ENCODE peak calls at places on chromosomes 16 and 17, in nine cellular contexts. M is stimulated activated naive B cell treated with anti-CD40 and anti-IgM and Interleukin-4, amounts not matched to agents 10 μg/mL and 1 μg/mL and 100 μg/mL, for 72 hours; N is cardiac muscle cell; V is T-helper 9 cell; Q is natural killer cell; H is HTR-8/SVneo; U is stimulated activated naive CD4-positive, alpha-beta T cell treated with Interleukin-2 at 50 U/mL for 16 hours; G is NCI-H1105; F is stimulated activated CD8-positive, alpha-beta memory T cell treated with anti-CD3 and anti-CD28 coated beads, Interleukin-7, amount 100 ng/mL, for 1 hour. X is an unnamed sample.

GRCh38 chr16:82671743-82672142 is 45.0 kb downstream of the CDH13 start:
- DNase-seq in Q (no peak), G (no peak), N (no peak), V (peak), U (peak), M (no peak), H (no peak), F (peak), X (peak)

GRCh38 chr16:49410226-49410625 is 36.6 kb downstream of the C16orf78 start:
- DNase-seq in M (no peak), F (no peak), U (no peak), G (no peak), H (no peak), V (no peak), Q (no peak), N (no peak), X (no peak)

GRCh38 chr17:3665834-3666233 is 2.5 kb downstream of the TAX1BP3 start:
- DNase-seq in H (no peak), V (no peak), Q (no peak), U (no peak), M (no peak), F (no peak), G (no peak), N (no peak), X (no peak)

GRCh38 chr17:45227101-45227591 is 5.5 kb downstream of the FMNL1 start:
- DNase-seq in Q (peak), M (peak), H (no peak), U (peak), V (no peak), N (no peak), F (no peak), G (no peak), X (peak)

GRCh38 chr17:82353484-82353883 is 5.6 kb upstream of the TEX19 start:
- DNase-seq in F (no peak), M (no peak), Q (no peak), H (no peak), V (no peak), G (no peak), U (no peak), N (no peak), X (no peak)

GRCh38 chr17:81518113-81518784 is 5.7 kb upstream of the ACTG1 start:
- DNase-seq in F (no peak), V (no peak), N (peak), H (no peak), G (peak), Q (no peak), U (no peak), M (no peak), X (no peak)

GRCh38 chr17:14690704-14691103 is 389.8 kb downstream of the HS3ST3B1 start:
- DNase-seq in N (no peak), V (no peak), F (no peak), M (no peak), G (no peak), U (no peak), H (no peak), Q (no peak), X (no peak)

GRCh38 chr17:42362245-42362961 is 25.8 kb downstream of the STAT3 start:
- DNase-seq in N (no peak), H (no peak), V (no peak), G (no peak), F (no peak), U (no peak), M (no peak), Q (no peak), X (no peak)

GRCh38 chr16:88067530-88068411 is 116.5 kb downstream of the BANP start:
- DNase-seq in Q (no peak), V (no peak), M (no peak), G (no peak), U (no peak), F (no peak), H (no peak), N (no peak), X (no peak)

GRCh38 chr17:15660077-15660476 is 24.0 kb downstream of the TRIM16 start:
- DNase-seq in V (no peak), G (no peak), F (no peak), M (no peak), U (no peak), N (no peak), Q (no peak), H (no peak), X (no peak)

GRCh38 chr17:10844667-10845387 is 6.9 kb upstream of the PIRT start:
- DNase-seq in N (peak), G (peak), M (peak), H (peak), V (peak), Q (peak), F (peak), U (peak), X (peak)

GRCh38 chr17:7313028-7313889 is 1.9 kb downstream of the GPS2 start:
- DNase-seq in F (no peak), M (no peak), U (no peak), N (no peak), G (no peak), Q (peak), V (no peak), H (no peak), X (peak)

GRCh38 chr17:4513113-4514032 is 14.7 kb downstream of the SPNS2 start:
- DNase-seq in N (peak), H (no peak), U (no peak), F (no peak), G (no peak), M (no peak), V (no peak), Q (no peak), X (no peak)

GRCh38 chr16:26710475-26710874 is 356.3 kb upstream of the C16orf82 start:
- DNase-seq in H (no peak), N (no peak), M (no peak), V (no peak), Q (no peak), U (no peak), G (no peak), F (no peak), X (no peak)

GRCh38 chr17:29060475-29060874 is 17.5 kb downstream of the PIPOX start:
- DNase-seq in H (no peak), F (no peak), M (no peak), Q (no peak), V (no peak), N (peak), U (no peak), G (no peak), X (no peak)

GRCh38 chr17:14755002-14755401 is 454.1 kb downstream of the HS3ST3B1 start:
- DNase-seq in N (no peak), M (no peak), F (no peak), H (peak), G (no peak), Q (no peak), U (no peak), V (no peak), X (no peak)

GRCh38 chr16:30786115-30786935 is 680 bp downstream of the ZNF629 start:
- DNase-seq in H (peak), M (no peak), V (no peak), U (no peak), Q (no peak), G (no peak), F (no peak), N (peak), X (peak)

GRCh38 chr17:76075364-76076099 is 951 bp downstream of the GALR2 start:
- DNase-seq in V (no peak), H (no peak), F (no peak), Q (no peak), M (no peak), U (no peak), N (no peak), G (no peak), X (peak)

GRCh38 chr16:56700631-56701030 is 18.4 kb downstream of the MT1X start:
- DNase-seq in M (no peak), F (no peak), N (no peak), V (no peak), G (no peak), H (no peak), Q (no peak), U (no peak), X (no peak)

GRCh38 chr17:58630883-58631522 is 60.8 kb downstream of the TEX14 start:
- DNase-seq in U (peak), H (no peak), M (peak), G (peak), N (no peak), F (peak), Q (peak), V (no peak), X (no peak)

GRCh38 chr17:3750926-3751325 is 27.2 kb downstream of the HASPIN start:
- DNase-seq in G (no peak), M (no peak), U (peak), H (no peak), F (no peak), N (no peak), V (peak), Q (no peak), X (no peak)

GRCh38 chr17:43402567-43402966 is 3.8 kb downstream of the ARL4D start:
- DNase-seq in M (no peak), Q (no peak), H (no peak), G (no peak), V (no peak), F (no peak), U (no peak), N (no peak), X (no peak)

GRCh38 chr16:21673469-21673868 is 9.7 kb downstream of the OTOA start:
- DNase-seq in Q (no peak), F (no peak), V (no peak), U (no peak), M (no peak), N (no peak), H (no peak), G (no peak), X (no peak)

GRCh38 chr16:87180069-87180468 is 137.1 kb downstream of the C16orf95 start:
- DNase-seq in M (no peak), Q (no peak), H (peak), U (no peak), G (no peak), N (no peak), F (no peak), V (no peak), X (no peak)

GRCh38 chr17:29625037-29625750 is 2.5 kb upstream of the CORO6 start:
- DNase-seq in Q (no peak), V (no peak), N (peak), M (no peak), G (no peak), U (no peak), H (no peak), F (no peak), X (peak)

GRCh38 chr16:86030116-86030515 is 131.2 kb downstream of the IRF8 start:
- DNase-seq in M (no peak), Q (no peak), V (no peak), U (no peak), G (no peak), H (no peak), F (no peak), N (no peak), X (no peak)

GRCh38 chr17:36979585-36979941 is 30.8 kb downstream of the AATF start:
- DNase-seq in M (no peak), N (no peak), V (no peak), U (no peak), H (no peak), F (no peak), G (no peak), Q (no peak), X (no peak)

GRCh38 chr16:2749476-2749875 is 3.0 kb upstream of the SRRM2 start:
- DNase-seq in H (no peak), U (no peak), M (no peak), Q (no peak), N (no peak), V (no peak), F (no peak), G (no peak), X (no peak)

GRCh38 chr16:67447508-67448076 is 16.7 kb downstream of the HSD11B2 start:
- DNase-seq in M (peak), Q (no peak), F (peak), H (peak), G (no peak), U (peak), N (peak), V (peak), X (peak)

GRCh38 chr16:57446530-57447141 is 549 bp downstream of the CIAPIN1 start:
- DNase-seq in U (no peak), M (peak), V (no peak), F (no peak), G (no peak), N (peak), H (peak), Q (no peak), X (peak)

GRCh38 chr16:75460441-75460840 is 4.0 kb downstream of the TMEM170A start:
- DNase-seq in Q (no peak), U (no peak), F (no peak), G (no peak), V (no peak), M (no peak), N (peak), H (no peak), X (no peak)

GRCh38 chr16:30528799-30529457 is 2.6 kb upstream of the ZNF768 start:
- DNase-seq in G (no peak), V (no peak), F (no peak), Q (no peak), H (no peak), N (no peak), M (no peak), U (no peak), X (no peak)

GRCh38 chr17:21211825-21212479 is 2.0 kb downstream of the TMEM11 start:
- DNase-seq in U (no peak), F (no peak), H (no peak), N (no peak), V (no peak), G (no peak), Q (no peak), M (no peak), X (no peak)

GRCh38 chr17:12282056-12282455 is 261.4 kb downstream of the MAP2K4 start:
- DNase-seq in U (no peak), H (no peak), M (no peak), V (no peak), Q (no peak), N (no peak), F (no peak), G (no peak), X (no peak)

GRCh38 chr16:81029930-81030604 is 5.6 kb upstream of the ATMIN start:
- DNase-seq in H (no peak), N (no peak), G (no peak), V (no peak), U (no peak), Q (no peak), M (no peak), F (no peak), X (no peak)

X was measured in ACHN.